ENCODE peak calls at places on chromosomes 4 and X, in four cellular contexts. P is dorsolateral prefrontal cortex, S is heart left ventricle, T is colonic mucosa. E is an unnamed sample.
A peak's percentile ranks its signal among the peaks of the same experiment; 100 is the strongest.

GRCh38 chr4:59848457-59848856 is 1351.7 kb upstream of the ADGRL3 start:
- DNase-seq in S (no peak), T (no peak), P (no peak), E (no peak)

GRCh38 chr4:173958445-173958844 is 325.0 kb downstream of the FBXO8 start:
- DNase-seq in P (no peak), S (no peak), T (no peak), E (no peak)

GRCh38 chr4:82097504-82097903 is 276.3 kb downstream of the HNRNPD start:
- DNase-seq in T (no peak), P (no peak), S (no peak), E (no peak)

GRCh38 chr4:10584042-10584441 is 100.5 kb downstream of the CLNK start:
- DNase-seq in P (no peak), T (peak; percentile 27), S (no peak), E (no peak)

GRCh38 chr4:173191623-173192041 is 23.0 kb downstream of the GALNT7 start:
- DNase-seq in T (no peak), S (no peak), P (no peak), E (no peak)

GRCh38 chrX:109614951-109615350 is 10.0 kb downstream of the KCNE5 start:
- DNase-seq in S (no peak), P (no peak), T (no peak), E (no peak)

GRCh38 chrX:101359966-101360365 is 11.4 kb upstream of the TIMM8A start:
- DNase-seq in P (no peak), T (no peak), S (no peak), E (no peak)

GRCh38 chr4:53326535-53326934 is 39.3 kb downstream of the SCFD2 start:
- DNase-seq in S (no peak), T (no peak), P (no peak), E (no peak)

GRCh38 chrX:87580862-87581261 is 63.3 kb downstream of the KLHL4 start:
- DNase-seq in P (no peak), T (no peak), S (no peak), E (no peak)

GRCh38 chr4:100889401-100889800 is 371.6 kb upstream of the EMCN start:
- DNase-seq in T (no peak), P (no peak), S (no peak), E (no peak)

GRCh38 chrX:31225819-31226218 is 154.0 kb upstream of the FTHL17 start:
- DNase-seq in P (no peak), S (no peak), T (no peak), E (no peak)

GRCh38 chrX:133513116-133513515 is 97.8 kb upstream of the GPC4 start:
- DNase-seq in T (no peak), P (no peak), S (no peak), E (no peak)

GRCh38 chr4:123352240-123352945 is 44.2 kb upstream of the SPRY1 start:
- DNase-seq in T (no peak), S (no peak), P (no peak), E (no peak)

GRCh38 chrX:116345953-116346352 is 90.5 kb upstream of the SLC6A14 start:
- DNase-seq in T (no peak), P (no peak), S (no peak), E (no peak)

GRCh38 chrX:154738013-154738738 is 12.7 kb downstream of the GAB3 start:
- DNase-seq in P (no peak), S (peak; percentile 66), T (no peak), E (peak; percentile 62)

GRCh38 chr4:102449751-102450352 is 51.3 kb upstream of the NFKB1 start:
- DNase-seq in S (peak; percentile 28), T (peak; percentile 63), P (no peak), E (no peak)

GRCh38 chr4:569958-570667 is 6.0 kb downstream of the TMEM271 start:
- DNase-seq in T (no peak), S (no peak), P (no peak), E (no peak)

GRCh38 chr4:47703964-47704363 is 133.9 kb downstream of the CORIN start:
- DNase-seq in P (no peak), T (no peak), S (no peak), E (no peak)

GRCh38 chr4:149987330-149987751 is 90.9 kb upstream of the DCLK2 start:
- DNase-seq in S (no peak), T (no peak), P (no peak), E (no peak)

GRCh38 chrX:40502688-40503087 is 78.1 kb upstream of the ATP6AP2 start:
- DNase-seq in S (no peak), T (no peak), P (no peak), E (no peak)

GRCh38 chr4:125313497-125313896 is 1.3 kb upstream of the FAT4 start:
- DNase-seq in S (no peak), P (no peak), T (peak; percentile 48), E (no peak)

GRCh38 chr4:128560754-128561495 is 248.6 kb upstream of the JADE1 start:
- DNase-seq in P (no peak), T (no peak), S (no peak), E (no peak)

GRCh38 chr4:128551280-128551679 is 258.2 kb upstream of the JADE1 start:
- DNase-seq in P (no peak), S (no peak), T (no peak), E (no peak)

GRCh38 chr4:128558896-128559669 is 250.4 kb upstream of the JADE1 start:
- DNase-seq in T (no peak), S (no peak), P (no peak), E (no peak)

GRCh38 chr4:128553665-128554515 is 255.6 kb upstream of the JADE1 start:
- DNase-seq in P (no peak), S (no peak), T (no peak), E (no peak)

DNA sequence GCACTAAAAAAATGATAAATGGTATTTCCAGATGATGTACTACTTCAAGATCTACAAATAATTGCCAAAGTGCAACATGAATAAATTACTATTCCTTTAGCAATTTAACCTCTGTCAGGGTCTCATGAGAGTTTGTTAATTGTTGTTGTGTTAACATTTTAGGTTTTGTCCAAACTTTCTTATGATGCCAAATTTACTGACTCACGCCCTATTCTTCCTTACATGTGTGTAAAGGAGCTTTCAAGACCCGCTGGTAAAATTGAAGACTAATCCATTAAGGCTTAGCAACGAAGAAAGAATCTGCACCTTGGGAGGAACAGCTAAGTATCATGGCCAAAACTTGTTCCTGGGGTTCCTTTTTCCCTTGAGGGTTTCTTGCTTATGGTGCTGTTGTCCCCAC is 252.7 kb upstream of the JADE1 start:
- DNase-seq in T (no peak), S (no peak), P (no peak), E (no peak)
- H3K4me3 ChIP-seq in T (no peak overlapping the region), S (no peak overlapping the region), P (no peak overlapping the region), E (no peak overlapping the region)

GRCh38 chr4:184268574-184269160 is 51.0 kb upstream of the ENPP6 start:
- DNase-seq in S (no peak), P (no peak), T (no peak), E (no peak)
- H3K27ac ChIP-seq in S (peak overlapping the region; percentile 58), P (peak overlapping the region; percentile 73), T (peak overlapping the region; percentile 50), E (peak overlapping the region; percentile 56)

GRCh38 chr4:119111296-119111695 is 24.3 kb upstream of the MYOZ2 start:
- DNase-seq in P (no peak), T (no peak), S (no peak), E (no peak)

GRCh38 chr4:119118397-119118796 is 17.2 kb upstream of the MYOZ2 start:
- DNase-seq in S (no peak), P (no peak), T (no peak), E (no peak)

GRCh38 chr4:119113033-119113655 is 22.5 kb upstream of the MYOZ2 start:
- DNase-seq in P (no peak), S (no peak), T (no peak), E (no peak)

GRCh38 chr4:119116021-119116420 is 19.6 kb upstream of the MYOZ2 start:
- DNase-seq in T (no peak), S (no peak), P (no peak), E (no peak)

DNA sequence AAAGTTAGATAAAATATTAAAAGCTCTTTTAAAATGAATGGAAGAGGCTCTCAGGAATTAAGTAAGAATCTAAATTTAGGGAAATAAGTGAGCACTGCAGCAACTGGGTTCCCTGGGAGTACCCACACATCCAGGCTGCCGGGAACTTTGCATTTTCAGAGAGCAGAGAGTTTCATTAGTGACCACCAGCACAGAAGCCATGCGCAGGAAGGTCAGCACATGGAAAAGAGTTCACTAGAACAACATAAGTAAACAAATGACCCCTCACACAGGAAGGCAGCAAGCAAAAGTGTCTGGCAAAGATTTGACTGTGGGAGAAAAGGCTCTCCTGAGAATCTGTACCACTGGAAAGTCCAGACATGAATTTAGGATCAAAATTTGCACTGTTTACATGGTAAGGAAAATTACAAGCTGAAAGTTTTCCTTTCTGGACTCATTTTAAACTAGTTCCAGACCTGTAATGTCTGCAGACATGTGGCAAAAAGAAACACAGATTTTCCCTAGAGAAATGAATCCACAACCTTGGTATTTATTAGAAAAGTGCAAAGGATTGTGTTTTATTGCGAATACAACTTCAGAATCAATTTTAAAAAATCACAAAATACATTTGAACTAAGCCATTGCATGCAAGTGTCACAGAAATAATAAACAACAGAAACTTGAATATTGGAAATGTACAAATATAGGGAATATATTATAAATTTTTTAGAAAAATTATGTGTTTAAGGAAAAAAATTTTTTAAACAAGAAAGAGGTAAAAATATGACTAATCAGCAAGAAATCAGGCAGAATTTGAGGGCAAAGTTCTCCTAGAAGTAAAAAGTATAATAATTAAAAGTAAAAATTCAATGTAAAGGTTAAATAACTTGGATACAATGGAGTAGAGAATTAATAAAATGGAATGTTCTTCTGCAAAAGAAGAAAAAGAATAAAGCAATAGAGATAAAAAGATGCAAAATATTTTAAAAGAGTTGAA is 18.4 kb upstream of the MYOZ2 start:
- DNase-seq in P (no peak), T (no peak), S (no peak), E (no peak)
- H3K4me3 ChIP-seq in P (no peak overlapping the region), T (no peak overlapping the region), S (no peak overlapping the region), E (no peak overlapping the region)

GRCh38 chrX:13898603-13899002 is 81.7 kb upstream of the GPM6B start:
- DNase-seq in T (no peak), P (no peak), S (no peak), E (no peak)

GRCh38 chrX:13901354-13901753 is 84.5 kb upstream of the GPM6B start:
- DNase-seq in S (no peak), T (no peak), P (no peak), E (no peak)

GRCh38 chrX:13902406-13902805 is 85.5 kb upstream of the GPM6B start:
- DNase-seq in S (no peak), T (no peak), P (no peak), E (no peak)

GRCh38 chrX:13899607-13900006 is 82.7 kb upstream of the GPM6B start:
- DNase-seq in S (no peak), T (no peak), P (no peak), E (no peak)

DNA sequence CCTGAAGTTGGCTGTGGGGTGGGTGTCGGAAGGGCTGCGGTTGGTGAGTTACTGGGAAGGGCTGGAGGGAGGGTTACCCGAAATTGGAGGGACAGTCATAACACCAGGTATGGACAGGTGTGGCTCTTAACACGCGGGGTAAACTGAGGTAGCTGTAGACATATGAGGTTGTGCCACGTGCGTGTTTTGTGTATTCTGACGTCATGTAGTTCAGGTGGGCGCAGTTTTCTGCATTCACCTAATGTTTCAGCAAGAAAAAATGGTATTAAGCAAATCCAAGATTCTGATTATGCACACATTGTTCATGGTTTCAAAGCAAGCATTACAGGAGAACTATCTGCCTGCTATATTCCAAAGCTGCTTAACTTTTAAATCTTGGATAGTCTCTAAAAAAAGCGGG is 83.5 kb upstream of the GPM6B start:
- DNase-seq in P (no peak), T (no peak), S (no peak), E (no peak)
- H3K27ac ChIP-seq in P (peak overlapping the region; percentile 78), T (no peak overlapping the region), S (no peak overlapping the region), E (no peak overlapping the region)

DNA sequence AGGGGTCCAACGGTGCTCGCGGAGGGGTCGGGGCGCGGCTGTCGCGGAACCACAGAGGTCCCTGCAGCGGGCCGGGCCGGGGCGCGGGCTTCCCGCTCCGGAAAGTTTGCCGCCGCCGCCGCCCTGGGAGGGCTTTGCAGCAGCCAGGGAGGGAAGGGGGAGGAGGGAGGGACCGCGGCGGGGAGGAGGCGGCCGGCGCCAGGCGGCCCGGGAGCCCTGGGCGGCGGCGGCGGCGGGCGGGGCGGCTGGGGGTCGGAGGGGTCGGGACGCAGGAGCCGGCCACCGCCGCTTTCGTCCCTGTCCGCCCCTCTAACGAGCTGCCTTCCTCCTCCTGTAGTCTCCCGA is 375 bp downstream of the FGFR3 start:
- DNase-seq in P (no peak), T (peak; percentile 77), S (no peak), E (peak; percentile 52)
- H3K4me3 ChIP-seq in P (peak overlapping the region; percentile 41), T (peak overlapping the region; percentile 64), S (peak overlapping the region; percentile 47), E (peak overlapping the region; percentile 69)

E was measured in left ventricle myocardium inferior.